ENCODE peak calls at places on chromosomes 12 and 14, in eight cellular contexts. One of them, this sample, is unnamed.

GRCh38 chr12:118981285-118982201 is at the start of gene SRRM4:
- DNase-seq in breast epithelium: no peak
- DNase-seq in sigmoid colon: no peak
- DNase-seq in H1: peak; percentile 95
- DNase-seq in SK-N-SH: peak; percentile 90
- DNase-seq in GM23338: peak; percentile 95
- DNase-seq in suprapubic skin: no peak
- DNase-seq in stomach: peak; percentile 28
- DNase-seq in this sample: no peak

GRCh38 chr12:750356-751191 is 1.8 kb upstream of the WNK1 start:
- DNase-seq in breast epithelium: no peak
- DNase-seq in sigmoid colon: no peak
- DNase-seq in H1: no peak
- DNase-seq in SK-N-SH: peak; percentile 26
- DNase-seq in GM23338: no peak
- DNase-seq in suprapubic skin: no peak
- DNase-seq in stomach: no peak
- DNase-seq in this sample: no peak

GRCh38 chr12:110932048-110932447 is 11.7 kb upstream of the MYL2 start:
- DNase-seq in breast epithelium: no peak
- DNase-seq in sigmoid colon: no peak
- DNase-seq in H1: peak; percentile 63
- DNase-seq in SK-N-SH: peak; percentile 40
- DNase-seq in GM23338: peak; percentile 68
- DNase-seq in suprapubic skin: no peak
- DNase-seq in stomach: no peak
- DNase-seq in this sample: no peak

GRCh38 chr12:38906482-38907170 is 1.2 kb upstream of the CPNE8 start:
- DNase-seq in breast epithelium: peak; percentile 79
- DNase-seq in sigmoid colon: peak; percentile 93
- DNase-seq in H1: peak; percentile 93
- DNase-seq in SK-N-SH: peak; percentile 91
- DNase-seq in GM23338: peak; percentile 94
- DNase-seq in suprapubic skin: peak; percentile 91
- DNase-seq in stomach: peak; percentile 76
- DNase-seq in this sample: peak; percentile 91

GRCh38 chr12:25529738-25530137 is 23.3 kb downstream of the LMNTD1 start:
- DNase-seq in breast epithelium: no peak
- DNase-seq in sigmoid colon: no peak
- DNase-seq in H1: no peak
- DNase-seq in SK-N-SH: no peak
- DNase-seq in GM23338: no peak
- DNase-seq in suprapubic skin: no peak
- DNase-seq in stomach: no peak
- DNase-seq in this sample: no peak

GRCh38 chr14:58871972-58872530 is 234.3 kb downstream of the DACT1 start:
- DNase-seq in breast epithelium: no peak
- DNase-seq in sigmoid colon: no peak
- DNase-seq in H1: no peak
- DNase-seq in SK-N-SH: no peak
- DNase-seq in GM23338: no peak
- DNase-seq in suprapubic skin: no peak
- DNase-seq in stomach: no peak
- DNase-seq in this sample: no peak

GRCh38 chr12:1810201-1810930 is 10.0 kb upstream of the LRTM2 start:
- DNase-seq in breast epithelium: no peak
- DNase-seq in sigmoid colon: no peak
- DNase-seq in H1: no peak
- DNase-seq in SK-N-SH: no peak
- DNase-seq in GM23338: no peak
- DNase-seq in suprapubic skin: no peak
- DNase-seq in stomach: no peak
- DNase-seq in this sample: no peak

GRCh38 chr12:116126610-116127009 is 150.9 kb downstream of the MED13L start:
- DNase-seq in breast epithelium: no peak
- DNase-seq in sigmoid colon: no peak
- DNase-seq in H1: no peak
- DNase-seq in SK-N-SH: no peak
- DNase-seq in GM23338: no peak
- DNase-seq in suprapubic skin: no peak
- DNase-seq in stomach: no peak
- DNase-seq in this sample: no peak

GRCh38 chr12:120115692-120116442 is 686 bp downstream of the RAB35 start:
- DNase-seq in breast epithelium: no peak
- DNase-seq in sigmoid colon: no peak
- DNase-seq in H1: peak; percentile 65
- DNase-seq in SK-N-SH: no peak
- DNase-seq in GM23338: peak; percentile 69
- DNase-seq in suprapubic skin: no peak
- DNase-seq in stomach: no peak
- DNase-seq in this sample: peak; percentile 53

GRCh38 chr14:101323111-101323510 is 238.2 kb upstream of the DIO3 start:
- DNase-seq in breast epithelium: no peak
- DNase-seq in sigmoid colon: no peak
- DNase-seq in H1: no peak
- DNase-seq in SK-N-SH: no peak
- DNase-seq in GM23338: no peak
- DNase-seq in suprapubic skin: no peak
- DNase-seq in stomach: no peak
- DNase-seq in this sample: no peak

GRCh38 chr12:112380663-112381420 is 1.4 kb downstream of the HECTD4 start:
- DNase-seq in breast epithelium: no peak
- DNase-seq in sigmoid colon: no peak
- DNase-seq in H1: peak; percentile 63
- DNase-seq in SK-N-SH: peak; percentile 65
- DNase-seq in GM23338: peak; percentile 36
- DNase-seq in suprapubic skin: no peak
- DNase-seq in stomach: no peak
- DNase-seq in this sample: no peak

GRCh38 chr14:83419420-83419819 is 1885.8 kb upstream of the SEL1L start:
- DNase-seq in breast epithelium: no peak
- DNase-seq in sigmoid colon: no peak
- DNase-seq in H1: no peak
- DNase-seq in SK-N-SH: no peak
- DNase-seq in GM23338: no peak
- DNase-seq in suprapubic skin: no peak
- DNase-seq in stomach: no peak
- DNase-seq in this sample: no peak

GRCh38 chr12:113407931-113408585 is 4.4 kb upstream of the SDS start:
- DNase-seq in breast epithelium: no peak
- DNase-seq in sigmoid colon: no peak
- DNase-seq in H1: no peak
- DNase-seq in SK-N-SH: no peak
- DNase-seq in GM23338: no peak
- DNase-seq in suprapubic skin: no peak
- DNase-seq in stomach: no peak
- DNase-seq in this sample: no peak

GRCh38 chr12:46483572-46484395 is 111.2 kb upstream of the SLC38A2 start:
- DNase-seq in breast epithelium: no peak
- DNase-seq in sigmoid colon: no peak
- DNase-seq in H1: no peak
- DNase-seq in SK-N-SH: no peak
- DNase-seq in GM23338: no peak
- DNase-seq in suprapubic skin: no peak
- DNase-seq in stomach: no peak
- DNase-seq in this sample: no peak

DNA sequence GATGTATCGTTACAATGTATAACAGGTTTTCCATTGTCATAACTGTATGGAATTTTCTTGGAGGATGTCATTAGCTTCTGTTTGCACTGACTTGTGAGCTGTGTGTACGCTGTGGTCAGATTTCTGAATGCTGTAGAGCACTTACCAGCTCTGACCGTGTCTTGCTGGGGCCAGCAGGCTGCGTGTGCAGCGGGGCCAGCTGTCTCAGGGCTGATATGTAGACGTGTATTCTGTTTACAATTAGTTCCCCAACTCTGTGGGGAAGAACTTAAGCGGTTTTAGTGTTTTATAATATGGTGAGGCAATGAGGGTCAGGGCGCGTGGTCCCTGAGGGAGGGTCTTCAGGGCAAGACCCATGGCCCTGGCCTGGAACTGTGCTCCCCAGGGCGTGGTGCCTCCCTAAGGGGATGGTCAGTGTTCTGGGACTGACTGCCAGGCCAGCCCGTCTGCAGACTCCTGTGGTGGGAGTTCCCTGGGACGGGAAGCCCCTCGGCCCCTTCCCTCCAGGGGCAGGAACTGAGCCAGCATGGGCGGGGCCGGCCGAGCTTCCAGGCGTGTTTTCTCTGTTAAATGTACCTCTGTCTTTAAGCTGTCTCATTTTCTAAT is 18.7 kb downstream of the XRCC3 start:
- DNase-seq in breast epithelium: peak; percentile 45
- DNase-seq in sigmoid colon: peak; percentile 90
- DNase-seq in H1: no peak
- DNase-seq in SK-N-SH: no peak
- DNase-seq in GM23338: no peak
- DNase-seq in suprapubic skin: no peak
- DNase-seq in stomach: no peak
- DNase-seq in this sample: peak; percentile 23
- TF ChIP-seq POLR2AphosphoS5 in breast epithelium: no peak
- TF ChIP-seq POLR2AphosphoS5 in sigmoid colon: no peak
- TF ChIP-seq POLR2AphosphoS5 in H1: no peak
- TF ChIP-seq POLR2AphosphoS5 in SK-N-SH: no peak
- TF ChIP-seq POLR2AphosphoS5 in GM23338: no peak
- TF ChIP-seq POLR2AphosphoS5 in suprapubic skin: no peak
- TF ChIP-seq POLR2AphosphoS5 in stomach: peak; percentile 1
- TF ChIP-seq POLR2AphosphoS5 in this sample: no peak

GRCh38 chr12:27554003-27554402 is 30.0 kb downstream of the PPFIBP1 start:
- DNase-seq in breast epithelium: no peak
- DNase-seq in sigmoid colon: no peak
- DNase-seq in H1: no peak
- DNase-seq in SK-N-SH: no peak
- DNase-seq in GM23338: no peak
- DNase-seq in suprapubic skin: no peak
- DNase-seq in stomach: no peak
- DNase-seq in this sample: no peak
- H3K4me3 ChIP-seq in breast epithelium: no peak overlapping the region
- H3K4me3 ChIP-seq in sigmoid colon: no peak overlapping the region
- H3K4me3 ChIP-seq in H1: no peak overlapping the region
- H3K4me3 ChIP-seq in SK-N-SH: no peak overlapping the region
- H3K4me3 ChIP-seq in GM23338: no peak overlapping the region
- H3K4me3 ChIP-seq in suprapubic skin: peak overlapping the region; percentile 18
- H3K4me3 ChIP-seq in stomach: no peak overlapping the region
- H3K4me3 ChIP-seq in this sample: no peak overlapping the region

DNA sequence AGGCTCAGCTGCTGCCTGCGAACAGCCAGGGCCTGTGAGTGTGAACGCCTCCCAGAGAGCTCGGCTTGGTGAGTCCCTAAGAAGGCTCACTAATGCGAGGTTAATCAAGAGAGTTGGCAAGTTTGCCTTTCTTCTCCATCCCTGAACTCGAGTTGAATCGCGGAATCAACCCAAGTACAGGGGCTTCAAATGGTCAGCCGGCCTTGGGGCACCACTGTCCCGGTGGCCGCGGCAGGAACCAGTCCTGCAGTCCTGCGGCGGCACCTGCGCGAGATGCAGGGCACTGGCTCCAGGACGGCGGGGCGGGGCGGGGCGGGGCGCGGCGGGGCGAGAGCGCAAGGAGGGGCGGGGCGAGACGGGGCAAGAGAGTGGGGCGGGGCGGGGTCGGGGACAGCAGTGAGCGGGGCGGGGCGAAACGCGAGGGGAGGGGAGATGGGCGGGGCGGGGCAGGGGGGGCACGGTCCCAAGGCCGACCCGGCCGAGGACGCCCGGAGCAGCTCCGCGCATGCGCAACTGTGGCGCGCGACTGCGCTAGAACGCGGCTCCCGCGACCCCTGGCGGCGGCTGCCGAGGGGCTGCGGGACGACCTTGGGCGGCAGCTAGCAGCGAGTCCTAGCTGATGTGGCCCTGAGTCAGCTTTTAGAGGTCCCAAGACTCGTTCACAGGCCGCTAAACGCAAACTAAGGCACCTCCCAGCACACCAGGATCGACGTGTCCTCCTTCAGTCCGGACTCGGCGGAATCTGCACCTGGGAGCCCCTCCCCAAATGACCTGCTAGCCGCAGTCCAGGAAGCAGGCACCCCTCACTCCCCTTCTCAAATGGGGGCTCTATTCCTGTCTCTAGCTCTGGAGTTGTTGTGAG is 58.0 kb downstream of the TTC7B start:
- DNase-seq in breast epithelium: peak; percentile 87
- DNase-seq in sigmoid colon: peak; percentile 95
- DNase-seq in H1: peak; percentile 97
- DNase-seq in SK-N-SH: peak; percentile 100
- DNase-seq in GM23338: peak; percentile 93
- DNase-seq in suprapubic skin: peak; percentile 93
- DNase-seq in stomach: peak; percentile 95
- DNase-seq in this sample: peak; percentile 94
- TF ChIP-seq POLR2AphosphoS5 in breast epithelium: peak; percentile 76
- TF ChIP-seq POLR2AphosphoS5 in sigmoid colon: peak; percentile 68
- TF ChIP-seq POLR2AphosphoS5 in H1: no peak
- TF ChIP-seq POLR2AphosphoS5 in SK-N-SH: no peak
- TF ChIP-seq POLR2AphosphoS5 in GM23338: peak; percentile 49
- TF ChIP-seq POLR2AphosphoS5 in suprapubic skin: no peak
- TF ChIP-seq POLR2AphosphoS5 in stomach: peak; percentile 73
- TF ChIP-seq POLR2AphosphoS5 in this sample: peak; percentile 28

GRCh38 chr12:108341356-108341755 is 2.2 kb upstream of the CMKLR1 start:
- DNase-seq in breast epithelium: no peak
- DNase-seq in sigmoid colon: no peak
- DNase-seq in H1: no peak
- DNase-seq in SK-N-SH: no peak
- DNase-seq in GM23338: no peak
- DNase-seq in suprapubic skin: no peak
- DNase-seq in stomach: no peak
- DNase-seq in this sample: no peak

GRCh38 chr12:108340037-108340436 is 926 bp upstream of the CMKLR1 start:
- DNase-seq in breast epithelium: no peak
- DNase-seq in sigmoid colon: no peak
- DNase-seq in H1: no peak
- DNase-seq in SK-N-SH: no peak
- DNase-seq in GM23338: no peak
- DNase-seq in suprapubic skin: no peak
- DNase-seq in stomach: no peak
- DNase-seq in this sample: no peak

GRCh38 chr12:108337235-108338223 is 1.6 kb downstream of the CMKLR1 start:
- DNase-seq in breast epithelium: no peak
- DNase-seq in sigmoid colon: no peak
- DNase-seq in H1: peak; percentile 58
- DNase-seq in SK-N-SH: peak; percentile 72
- DNase-seq in GM23338: peak; percentile 74
- DNase-seq in suprapubic skin: no peak
- DNase-seq in stomach: no peak
- DNase-seq in this sample: no peak

GRCh38 chr12:108341854-108342847 is 3.0 kb upstream of the CMKLR1 start:
- DNase-seq in breast epithelium: no peak
- DNase-seq in sigmoid colon: no peak
- DNase-seq in H1: no peak
- DNase-seq in SK-N-SH: no peak
- DNase-seq in GM23338: no peak
- DNase-seq in suprapubic skin: no peak
- DNase-seq in stomach: no peak
- DNase-seq in this sample: no peak

GRCh38 chr12:108338915-108339657 is at the start of gene CMKLR1:
- DNase-seq in breast epithelium: no peak
- DNase-seq in sigmoid colon: peak; percentile 82
- DNase-seq in H1: peak; percentile 58
- DNase-seq in SK-N-SH: peak; percentile 78
- DNase-seq in GM23338: peak; percentile 50
- DNase-seq in suprapubic skin: no peak
- DNase-seq in stomach: no peak
- DNase-seq in this sample: peak; percentile 32
- H3K4me3 ChIP-seq in breast epithelium: peak within 1 kb of the TSS; percentile 55
- H3K4me3 ChIP-seq in sigmoid colon: peak within 1 kb of the TSS; percentile 34
- H3K4me3 ChIP-seq in H1: no peak within 1 kb of the TSS
- H3K4me3 ChIP-seq in SK-N-SH: no peak within 1 kb of the TSS
- H3K4me3 ChIP-seq in GM23338: peak within 1 kb of the TSS; percentile 47
- H3K4me3 ChIP-seq in suprapubic skin: peak within 1 kb of the TSS; percentile 39
- H3K4me3 ChIP-seq in stomach: peak within 1 kb of the TSS; percentile 31
- H3K4me3 ChIP-seq in this sample: peak within 1 kb of the TSS; percentile 15

GRCh38 chr14:37172936-37173613 is 669 bp upstream of the SLC25A21 start:
- DNase-seq in breast epithelium: no peak
- DNase-seq in sigmoid colon: no peak
- DNase-seq in H1: no peak
- DNase-seq in SK-N-SH: no peak
- DNase-seq in GM23338: no peak
- DNase-seq in suprapubic skin: no peak
- DNase-seq in stomach: no peak
- DNase-seq in this sample: no peak
- TF ChIP-seq POLR2AphosphoS5 in breast epithelium: no peak
- TF ChIP-seq POLR2AphosphoS5 in sigmoid colon: no peak
- TF ChIP-seq POLR2AphosphoS5 in H1: no peak
- TF ChIP-seq POLR2AphosphoS5 in SK-N-SH: no peak
- TF ChIP-seq POLR2AphosphoS5 in GM23338: no peak
- TF ChIP-seq POLR2AphosphoS5 in suprapubic skin: no peak
- TF ChIP-seq POLR2AphosphoS5 in stomach: no peak
- TF ChIP-seq POLR2AphosphoS5 in this sample: no peak

This sample was measured in transverse colon.